ENCODE peak calls at places on chromosomes 11 and 22, in nine cellular contexts. One of them, this sample, is unnamed.

GRCh38 chr11:94754819-94755218 is 13.3 kb upstream of the AMOTL1 start:
- DNase-seq in pancreas: no peak
- DNase-seq in fibroblast of lung: no peak
- DNase-seq in coronary artery: no peak
- DNase-seq in A549: no peak
- DNase-seq in RWPE2: no peak
- DNase-seq in OCI-LY7: no peak
- DNase-seq in endothelial cell of umbilical vein: no peak
- DNase-seq in CD8-positive, alpha-beta T cell: no peak
- DNase-seq in this sample: no peak

GRCh38 chr11:114586797-114587196 is 8.8 kb downstream of the NXPE4 start:
- DNase-seq in pancreas: no peak
- DNase-seq in fibroblast of lung: no peak
- DNase-seq in coronary artery: no peak
- DNase-seq in A549: no peak
- DNase-seq in RWPE2: no peak
- DNase-seq in OCI-LY7: peak; percentile 1
- DNase-seq in endothelial cell of umbilical vein: no peak
- DNase-seq in CD8-positive, alpha-beta T cell: no peak
- DNase-seq in this sample: no peak

GRCh38 chr11:123588117-123588815 is 66.2 kb downstream of the SCN3B start:
- DNase-seq in pancreas: no peak
- DNase-seq in fibroblast of lung: no peak
- DNase-seq in coronary artery: no peak
- DNase-seq in A549: peak; percentile 83
- DNase-seq in RWPE2: no peak
- DNase-seq in OCI-LY7: no peak
- DNase-seq in endothelial cell of umbilical vein: no peak
- DNase-seq in CD8-positive, alpha-beta T cell: no peak
- DNase-seq in this sample: no peak

GRCh38 chr22:37979782-37980181 is 4.6 kb downstream of the SOX10 start:
- DNase-seq in pancreas: no peak
- DNase-seq in fibroblast of lung: no peak
- DNase-seq in coronary artery: no peak
- DNase-seq in A549: no peak
- DNase-seq in RWPE2: no peak
- DNase-seq in OCI-LY7: no peak
- DNase-seq in endothelial cell of umbilical vein: no peak
- DNase-seq in CD8-positive, alpha-beta T cell: no peak
- DNase-seq in this sample: no peak

GRCh38 chr11:67056640-67057409 is at the start of gene RHOD:
- DNase-seq in pancreas: peak; percentile 87
- DNase-seq in fibroblast of lung: peak; percentile 50
- DNase-seq in coronary artery: no peak
- DNase-seq in A549: no peak
- DNase-seq in RWPE2: no peak
- DNase-seq in OCI-LY7: no peak
- DNase-seq in endothelial cell of umbilical vein: peak; percentile 21
- DNase-seq in CD8-positive, alpha-beta T cell: peak; percentile 29
- DNase-seq in this sample: no peak

GRCh38 chr11:60970890-60971289 is 590 bp upstream of the CD6 start:
- DNase-seq in pancreas: peak; percentile 43
- DNase-seq in fibroblast of lung: no peak
- DNase-seq in coronary artery: no peak
- DNase-seq in A549: no peak
- DNase-seq in RWPE2: no peak
- DNase-seq in OCI-LY7: no peak
- DNase-seq in endothelial cell of umbilical vein: no peak
- DNase-seq in CD8-positive, alpha-beta T cell: no peak
- DNase-seq in this sample: no peak

GRCh38 chr11:88434333-88434976 is 96.9 kb upstream of the CTSC start:
- DNase-seq in pancreas: no peak
- DNase-seq in fibroblast of lung: no peak
- DNase-seq in coronary artery: no peak
- DNase-seq in A549: no peak
- DNase-seq in RWPE2: no peak
- DNase-seq in OCI-LY7: peak; percentile 10
- DNase-seq in endothelial cell of umbilical vein: no peak
- DNase-seq in CD8-positive, alpha-beta T cell: no peak
- DNase-seq in this sample: no peak

GRCh38 chr22:28801845-28802594 is 1.7 kb upstream of the XBP1 start:
- DNase-seq in pancreas: no peak
- DNase-seq in fibroblast of lung: peak; percentile 16
- DNase-seq in coronary artery: no peak
- DNase-seq in A549: no peak
- DNase-seq in RWPE2: no peak
- DNase-seq in OCI-LY7: peak; percentile 54
- DNase-seq in endothelial cell of umbilical vein: peak; percentile 21
- DNase-seq in CD8-positive, alpha-beta T cell: no peak
- DNase-seq in this sample: no peak

GRCh38 chr11:99934008-99934407 is 753.1 kb upstream of the ARHGAP42 start:
- DNase-seq in pancreas: no peak
- DNase-seq in fibroblast of lung: peak; percentile 8
- DNase-seq in coronary artery: no peak
- DNase-seq in A549: no peak
- DNase-seq in RWPE2: no peak
- DNase-seq in OCI-LY7: no peak
- DNase-seq in endothelial cell of umbilical vein: no peak
- DNase-seq in CD8-positive, alpha-beta T cell: no peak
- DNase-seq in this sample: no peak

GRCh38 chr11:27720277-27720830 is 20.1 kb upstream of the BDNF start:
- DNase-seq in pancreas: no peak
- DNase-seq in fibroblast of lung: peak; percentile 58
- DNase-seq in coronary artery: no peak
- DNase-seq in A549: peak; percentile 67
- DNase-seq in RWPE2: no peak
- DNase-seq in OCI-LY7: no peak
- DNase-seq in endothelial cell of umbilical vein: peak; percentile 52
- DNase-seq in CD8-positive, alpha-beta T cell: no peak
- DNase-seq in this sample: no peak

GRCh38 chr11:75929706-75930105 is 114.7 kb downstream of the UVRAG start:
- DNase-seq in pancreas: no peak
- DNase-seq in fibroblast of lung: no peak
- DNase-seq in coronary artery: no peak
- DNase-seq in A549: no peak
- DNase-seq in RWPE2: no peak
- DNase-seq in OCI-LY7: no peak
- DNase-seq in endothelial cell of umbilical vein: no peak
- DNase-seq in CD8-positive, alpha-beta T cell: no peak
- DNase-seq in this sample: no peak

GRCh38 chr11:10414659-10415058 is 40.4 kb upstream of the AMPD3 start:
- DNase-seq in pancreas: no peak
- DNase-seq in fibroblast of lung: peak; percentile 65
- DNase-seq in coronary artery: no peak
- DNase-seq in A549: no peak
- DNase-seq in RWPE2: no peak
- DNase-seq in OCI-LY7: no peak
- DNase-seq in endothelial cell of umbilical vein: peak; percentile 34
- DNase-seq in CD8-positive, alpha-beta T cell: no peak
- DNase-seq in this sample: no peak

GRCh38 chr22:46537221-46537945 is at the start of gene CELSR1:
- DNase-seq in pancreas: no peak
- DNase-seq in fibroblast of lung: peak; percentile 67
- DNase-seq in coronary artery: no peak
- DNase-seq in A549: peak; percentile 72
- DNase-seq in RWPE2: no peak
- DNase-seq in OCI-LY7: no peak
- DNase-seq in endothelial cell of umbilical vein: no peak
- DNase-seq in CD8-positive, alpha-beta T cell: no peak
- DNase-seq in this sample: no peak

GRCh38 chr22:21628386-21629261 is 1.2 kb downstream of the YDJC start:
- DNase-seq in pancreas: peak; percentile 58
- DNase-seq in fibroblast of lung: no peak
- DNase-seq in coronary artery: no peak
- DNase-seq in A549: no peak
- DNase-seq in RWPE2: no peak
- DNase-seq in OCI-LY7: no peak
- DNase-seq in endothelial cell of umbilical vein: no peak
- DNase-seq in CD8-positive, alpha-beta T cell: no peak
- DNase-seq in this sample: no peak

GRCh38 chr11:7844521-7844920 is 47.8 kb upstream of the OR5P2 start:
- DNase-seq in pancreas: no peak
- DNase-seq in fibroblast of lung: no peak
- DNase-seq in coronary artery: no peak
- DNase-seq in A549: no peak
- DNase-seq in RWPE2: no peak
- DNase-seq in OCI-LY7: no peak
- DNase-seq in endothelial cell of umbilical vein: no peak
- DNase-seq in CD8-positive, alpha-beta T cell: no peak
- DNase-seq in this sample: no peak

GRCh38 chr22:49326558-49326957 is 501.1 kb downstream of the BRD1 start:
- DNase-seq in pancreas: no peak
- DNase-seq in fibroblast of lung: no peak
- DNase-seq in coronary artery: peak; percentile 31
- DNase-seq in A549: no peak
- DNase-seq in RWPE2: peak; percentile 10
- DNase-seq in OCI-LY7: no peak
- DNase-seq in endothelial cell of umbilical vein: no peak
- DNase-seq in CD8-positive, alpha-beta T cell: no peak
- DNase-seq in this sample: no peak

DNA sequence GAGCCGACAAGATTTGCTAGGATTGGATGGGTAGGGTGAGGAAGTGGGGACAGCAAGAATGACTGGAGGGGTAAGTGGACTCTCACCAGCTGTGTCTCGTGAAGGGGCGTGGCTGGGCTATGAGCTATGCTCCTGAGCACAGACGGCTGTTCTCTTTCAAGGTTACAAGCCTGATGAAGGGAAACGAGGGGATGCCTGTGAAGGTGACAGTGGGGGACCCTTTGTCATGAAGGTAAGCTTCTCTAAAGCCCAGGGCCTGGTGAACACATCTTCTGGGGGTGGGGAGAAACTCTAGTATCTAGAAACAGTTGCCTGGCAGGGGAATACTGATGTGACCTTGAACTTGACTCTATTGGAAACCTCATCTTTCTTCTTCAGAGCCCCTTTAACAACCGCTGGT is 19.9 kb downstream of the F2 start:
- DNase-seq in pancreas: no peak
- DNase-seq in fibroblast of lung: no peak
- DNase-seq in coronary artery: no peak
- DNase-seq in A549: no peak
- DNase-seq in RWPE2: no peak
- DNase-seq in OCI-LY7: no peak
- DNase-seq in endothelial cell of umbilical vein: no peak
- DNase-seq in CD8-positive, alpha-beta T cell: no peak
- DNase-seq in this sample: no peak
- H3K4me3 ChIP-seq in pancreas: no peak overlapping the region
- H3K4me3 ChIP-seq in fibroblast of lung: no peak overlapping the region
- H3K4me3 ChIP-seq in coronary artery: no peak overlapping the region
- H3K4me3 ChIP-seq in A549: no peak overlapping the region
- H3K4me3 ChIP-seq in RWPE2: no peak overlapping the region
- H3K4me3 ChIP-seq in OCI-LY7: no peak overlapping the region
- H3K4me3 ChIP-seq in endothelial cell of umbilical vein: no peak overlapping the region
- H3K4me3 ChIP-seq in CD8-positive, alpha-beta T cell: no peak overlapping the region
- H3K4me3 ChIP-seq in this sample: no peak overlapping the region

GRCh38 chr11:131544591-131544990 is 174.2 kb downstream of the NTM start:
- DNase-seq in pancreas: no peak
- DNase-seq in fibroblast of lung: no peak
- DNase-seq in coronary artery: no peak
- DNase-seq in A549: no peak
- DNase-seq in RWPE2: no peak
- DNase-seq in OCI-LY7: no peak
- DNase-seq in endothelial cell of umbilical vein: no peak
- DNase-seq in CD8-positive, alpha-beta T cell: no peak
- DNase-seq in this sample: no peak
- TF ChIP-seq CTCF in pancreas: no peak
- TF ChIP-seq CTCF in fibroblast of lung: no peak
- TF ChIP-seq CTCF in coronary artery: no peak
- TF ChIP-seq CTCF in A549: no peak
- TF ChIP-seq CTCF in RWPE2: no peak
- TF ChIP-seq CTCF in OCI-LY7: no peak
- TF ChIP-seq CTCF in endothelial cell of umbilical vein: no peak
- TF ChIP-seq CTCF in CD8-positive, alpha-beta T cell: no peak
- TF ChIP-seq CTCF in this sample: no peak

GRCh38 chr11:121838571-121838970 is 277.4 kb downstream of the BLID start:
- DNase-seq in pancreas: no peak
- DNase-seq in fibroblast of lung: no peak
- DNase-seq in coronary artery: no peak
- DNase-seq in A549: no peak
- DNase-seq in RWPE2: no peak
- DNase-seq in OCI-LY7: no peak
- DNase-seq in endothelial cell of umbilical vein: no peak
- DNase-seq in CD8-positive, alpha-beta T cell: no peak
- DNase-seq in this sample: no peak

GRCh38 chr11:121839821-121840220 is 276.2 kb downstream of the BLID start:
- DNase-seq in pancreas: no peak
- DNase-seq in fibroblast of lung: peak; percentile 55
- DNase-seq in coronary artery: no peak
- DNase-seq in A549: no peak
- DNase-seq in RWPE2: no peak
- DNase-seq in OCI-LY7: no peak
- DNase-seq in endothelial cell of umbilical vein: no peak
- DNase-seq in CD8-positive, alpha-beta T cell: no peak
- DNase-seq in this sample: no peak

GRCh38 chr11:121842186-121842585 is 273.8 kb downstream of the BLID start:
- DNase-seq in pancreas: no peak
- DNase-seq in fibroblast of lung: no peak
- DNase-seq in coronary artery: no peak
- DNase-seq in A549: no peak
- DNase-seq in RWPE2: no peak
- DNase-seq in OCI-LY7: no peak
- DNase-seq in endothelial cell of umbilical vein: no peak
- DNase-seq in CD8-positive, alpha-beta T cell: no peak
- DNase-seq in this sample: no peak

GRCh38 chr11:121844016-121844415 is 272.0 kb downstream of the BLID start:
- DNase-seq in pancreas: no peak
- DNase-seq in fibroblast of lung: no peak
- DNase-seq in coronary artery: no peak
- DNase-seq in A549: no peak
- DNase-seq in RWPE2: no peak
- DNase-seq in OCI-LY7: no peak
- DNase-seq in endothelial cell of umbilical vein: no peak
- DNase-seq in CD8-positive, alpha-beta T cell: no peak
- DNase-seq in this sample: no peak

GRCh38 chr11:121841487-121842167 is 274.4 kb downstream of the BLID start:
- DNase-seq in pancreas: no peak
- DNase-seq in fibroblast of lung: peak; percentile 94
- DNase-seq in coronary artery: no peak
- DNase-seq in A549: no peak
- DNase-seq in RWPE2: no peak
- DNase-seq in OCI-LY7: no peak
- DNase-seq in endothelial cell of umbilical vein: peak; percentile 79
- DNase-seq in CD8-positive, alpha-beta T cell: no peak
- DNase-seq in this sample: peak; percentile 71
- H3K27ac ChIP-seq in pancreas: no peak overlapping the region
- H3K27ac ChIP-seq in fibroblast of lung: no peak overlapping the region
- H3K27ac ChIP-seq in coronary artery: no peak overlapping the region
- H3K27ac ChIP-seq in A549: no peak overlapping the region
- H3K27ac ChIP-seq in RWPE2: no peak overlapping the region
- H3K27ac ChIP-seq in OCI-LY7: no peak overlapping the region
- H3K27ac ChIP-seq in endothelial cell of umbilical vein: no peak overlapping the region
- H3K27ac ChIP-seq in CD8-positive, alpha-beta T cell: no peak overlapping the region
- H3K27ac ChIP-seq in this sample: no peak overlapping the region

DNA sequence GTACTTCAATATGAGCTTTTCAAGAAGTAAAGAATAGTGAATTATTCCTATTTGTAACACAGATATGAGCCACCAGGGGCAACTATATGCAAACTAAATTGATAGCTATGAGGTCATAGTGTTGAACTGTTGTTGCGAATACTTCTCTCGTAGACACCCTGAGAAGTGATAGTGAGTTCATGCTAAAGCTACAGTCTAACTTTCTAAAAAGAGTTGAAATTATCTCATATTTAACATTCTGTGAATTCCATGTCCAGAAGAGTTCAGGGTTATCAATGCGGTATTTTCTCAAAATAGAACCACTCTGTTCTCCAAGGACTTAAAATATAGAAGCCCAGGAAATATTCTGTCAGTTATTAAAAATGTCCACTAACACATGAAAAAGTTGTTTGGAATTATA is 185.4 kb downstream of the AASDHPPT start:
- DNase-seq in pancreas: no peak
- DNase-seq in fibroblast of lung: peak; percentile 20
- DNase-seq in coronary artery: no peak
- DNase-seq in A549: no peak
- DNase-seq in RWPE2: no peak
- DNase-seq in OCI-LY7: no peak
- DNase-seq in endothelial cell of umbilical vein: no peak
- DNase-seq in CD8-positive, alpha-beta T cell: no peak
- DNase-seq in this sample: no peak
- H3K4me3 ChIP-seq in pancreas: no peak overlapping the region
- H3K4me3 ChIP-seq in fibroblast of lung: no peak overlapping the region
- H3K4me3 ChIP-seq in coronary artery: no peak overlapping the region
- H3K4me3 ChIP-seq in A549: no peak overlapping the region
- H3K4me3 ChIP-seq in RWPE2: no peak overlapping the region
- H3K4me3 ChIP-seq in OCI-LY7: no peak overlapping the region
- H3K4me3 ChIP-seq in endothelial cell of umbilical vein: no peak overlapping the region
- H3K4me3 ChIP-seq in CD8-positive, alpha-beta T cell: no peak overlapping the region
- H3K4me3 ChIP-seq in this sample: no peak overlapping the region

This sample was measured in AG04450.